ENCODE peak calls at places on chromosomes 3 and 15, in four cellular contexts. One of them, this sample, is unnamed.

GRCh38 chr3:196274585-196274984 is 12.9 kb downstream of the PCYT1A start:
- DNase-seq in K562: peak
- DNase-seq in HepG2: no peak
- DNase-seq in GM12878: peak
- DNase-seq in this sample: no peak

GRCh38 chr15:44812029-44812517 is 75.7 kb downstream of the TRIM69 start:
- DNase-seq in K562: no peak
- DNase-seq in HepG2: peak
- DNase-seq in GM12878: no peak
- DNase-seq in this sample: no peak

GRCh38 chr15:27490867-27491595 is 520.0 kb downstream of the GABRG3 start:
- DNase-seq in K562: no peak
- DNase-seq in HepG2: no peak
- DNase-seq in GM12878: no peak
- DNase-seq in this sample: no peak

GRCh38 chr15:32730677-32731654 is 13.2 kb downstream of the GREM1 start:
- DNase-seq in K562: peak
- DNase-seq in HepG2: peak
- DNase-seq in GM12878: no peak
- DNase-seq in this sample: peak

GRCh38 chr3:192901435-192901834 is 16.2 kb downstream of the MB21D2 start:
- DNase-seq in K562: no peak
- DNase-seq in HepG2: no peak
- DNase-seq in GM12878: no peak
- DNase-seq in this sample: no peak

GRCh38 chr15:81001180-81002003 is 669 bp downstream of the TLNRD1 start:
- DNase-seq in K562: peak
- DNase-seq in HepG2: no peak
- DNase-seq in GM12878: no peak
- DNase-seq in this sample: peak

GRCh38 chr15:91908401-91908800 is 54.9 kb downstream of the SLCO3A1 start:
- DNase-seq in K562: no peak
- DNase-seq in HepG2: no peak
- DNase-seq in GM12878: no peak
- DNase-seq in this sample: no peak

GRCh38 chr3:37383323-37383722 is 208.9 kb upstream of the LRRFIP2 start:
- DNase-seq in K562: no peak
- DNase-seq in HepG2: no peak
- DNase-seq in GM12878: no peak
- DNase-seq in this sample: no peak

GRCh38 chr15:90648137-90649070 is 68.7 kb upstream of the BLM start:
- DNase-seq in K562: peak
- DNase-seq in HepG2: peak
- DNase-seq in GM12878: no peak
- DNase-seq in this sample: peak

GRCh38 chr15:67823371-67824156 is 1.7 kb upstream of the SKOR1 start:
- DNase-seq in K562: peak
- DNase-seq in HepG2: no peak
- DNase-seq in GM12878: no peak
- DNase-seq in this sample: no peak

GRCh38 chr3:171267089-171267488 is 193.1 kb downstream of the TNIK start:
- DNase-seq in K562: no peak
- DNase-seq in HepG2: no peak
- DNase-seq in GM12878: no peak
- DNase-seq in this sample: no peak

GRCh38 chr3:197750863-197751737 is 1.4 kb downstream of the FYTTD1 start:
- DNase-seq in K562: no peak
- DNase-seq in HepG2: no peak
- DNase-seq in GM12878: no peak
- DNase-seq in this sample: no peak

GRCh38 chr3:102182162-102182561 is 252.7 kb upstream of the ZPLD1 start:
- DNase-seq in K562: no peak
- DNase-seq in HepG2: no peak
- DNase-seq in GM12878: no peak
- DNase-seq in this sample: no peak

GRCh38 chr3:157438371-157438735 is 1.7 kb downstream of the PTX3 start:
- DNase-seq in K562: no peak
- DNase-seq in HepG2: no peak
- DNase-seq in GM12878: no peak
- DNase-seq in this sample: peak

GRCh38 chr3:149657458-149657795 is 398 bp downstream of the WWTR1 start:
- DNase-seq in K562: no peak
- DNase-seq in HepG2: no peak
- DNase-seq in GM12878: no peak
- DNase-seq in this sample: no peak

GRCh38 chr3:168989396-168989795 is 674.1 kb downstream of the MECOM start:
- DNase-seq in K562: no peak
- DNase-seq in HepG2: no peak
- DNase-seq in GM12878: no peak
- DNase-seq in this sample: no peak

DNA sequence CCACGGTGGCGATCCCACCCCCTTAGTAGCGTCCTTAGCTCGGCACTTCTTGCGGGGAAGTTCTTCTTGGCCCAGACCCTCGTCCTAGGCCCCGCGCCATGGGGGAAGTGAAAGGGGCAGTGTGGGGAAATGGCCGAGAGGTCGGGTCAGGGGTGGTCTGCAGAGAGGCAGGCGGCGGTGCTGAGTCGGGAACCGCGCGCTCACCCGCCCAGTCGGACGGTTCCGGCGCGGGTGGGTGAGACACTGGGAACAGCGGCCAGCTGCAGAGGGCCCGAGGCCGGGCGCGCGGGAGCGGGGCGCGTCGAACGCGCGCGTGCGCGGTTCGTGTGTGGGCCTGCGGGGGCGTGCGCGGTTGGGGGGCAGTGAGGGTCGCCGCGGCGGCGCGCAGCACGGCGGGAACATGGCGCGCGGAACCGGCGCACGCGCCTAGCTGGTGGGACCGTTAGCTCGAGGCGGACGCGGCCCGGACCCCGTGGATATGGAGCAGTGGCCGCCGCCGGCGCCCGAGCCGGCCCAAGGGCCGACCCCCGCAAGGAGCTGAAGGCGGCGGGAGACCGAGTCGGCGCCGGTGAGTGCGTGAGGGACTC is 246.9 kb downstream of the GOLGA6L6 start:
- DNase-seq in K562: no peak
- DNase-seq in HepG2: no peak
- DNase-seq in GM12878: no peak
- DNase-seq in this sample: no peak
- TF ChIP-seq CREM in K562: no peak
- TF ChIP-seq CREM in HepG2: no peak
- TF ChIP-seq CREM in GM12878: no peak
- TF ChIP-seq CREM in this sample: no peak

DNA sequence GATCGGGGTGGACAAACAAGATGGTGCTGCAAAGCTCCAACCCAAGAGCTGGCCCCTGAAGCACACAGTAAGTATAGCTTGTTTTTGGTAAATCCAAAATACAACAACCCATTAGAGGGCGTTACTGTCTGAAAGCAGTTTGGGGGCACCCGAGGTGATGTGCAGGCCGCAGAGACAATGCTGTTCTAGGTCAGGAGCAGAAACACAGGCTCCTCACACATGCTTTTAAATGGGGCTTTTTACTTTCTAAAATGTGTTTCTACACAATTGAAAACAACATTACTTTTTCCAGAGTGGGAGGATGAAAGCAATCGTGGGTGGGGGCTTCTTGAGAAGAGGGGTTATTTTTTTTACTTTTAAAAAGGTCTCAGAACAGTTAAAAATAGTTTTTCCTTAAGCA is 1029.3 kb upstream of the CFAP20DC start:
- DNase-seq in K562: no peak
- DNase-seq in HepG2: no peak
- DNase-seq in GM12878: no peak
- DNase-seq in this sample: peak
- TF ChIP-seq CTCF in K562: no peak
- TF ChIP-seq CTCF in HepG2: no peak
- TF ChIP-seq CTCF in GM12878: no peak
- TF ChIP-seq CTCF in this sample: no peak

DNA sequence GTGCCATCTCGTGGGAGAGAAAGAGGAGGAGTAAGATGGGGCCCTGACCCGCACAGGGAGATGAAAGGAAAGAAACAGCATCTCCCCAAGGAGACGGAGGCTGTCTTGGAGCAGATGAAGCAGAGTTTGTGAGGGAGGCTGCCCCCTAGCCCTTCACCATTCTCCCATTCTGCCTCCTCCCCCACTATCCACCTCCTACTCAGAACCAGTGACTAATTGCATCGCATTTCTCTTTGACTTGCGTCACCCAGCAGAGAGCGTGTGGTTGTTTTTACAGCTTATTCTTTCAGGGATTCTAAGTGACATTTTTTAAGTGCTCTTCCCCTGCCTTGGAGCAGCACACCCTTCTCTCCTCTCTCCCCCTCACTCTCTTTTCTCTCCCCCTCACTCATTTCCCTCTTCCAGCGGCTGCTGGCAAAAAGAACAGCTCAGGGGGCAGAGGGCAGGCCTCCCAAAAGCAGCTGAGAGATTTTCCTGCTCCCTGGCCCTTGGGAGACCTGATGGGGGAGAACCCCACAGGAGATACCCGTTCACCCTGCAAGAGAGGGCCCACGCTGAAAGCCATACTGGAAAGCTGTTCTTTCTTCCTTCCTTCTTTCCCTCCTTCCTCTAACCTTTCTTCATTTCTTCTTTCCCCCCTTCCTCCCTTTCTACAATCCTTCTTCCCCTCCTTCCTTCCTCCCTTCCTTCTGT is 91.8 kb downstream of the MRPL46 start:
- DNase-seq in K562: no peak
- DNase-seq in HepG2: no peak
- DNase-seq in GM12878: no peak
- DNase-seq in this sample: no peak
- TF ChIP-seq CREM in K562: no peak
- TF ChIP-seq CREM in HepG2: no peak
- TF ChIP-seq CREM in GM12878: no peak
- TF ChIP-seq CREM in this sample: no peak

DNA sequence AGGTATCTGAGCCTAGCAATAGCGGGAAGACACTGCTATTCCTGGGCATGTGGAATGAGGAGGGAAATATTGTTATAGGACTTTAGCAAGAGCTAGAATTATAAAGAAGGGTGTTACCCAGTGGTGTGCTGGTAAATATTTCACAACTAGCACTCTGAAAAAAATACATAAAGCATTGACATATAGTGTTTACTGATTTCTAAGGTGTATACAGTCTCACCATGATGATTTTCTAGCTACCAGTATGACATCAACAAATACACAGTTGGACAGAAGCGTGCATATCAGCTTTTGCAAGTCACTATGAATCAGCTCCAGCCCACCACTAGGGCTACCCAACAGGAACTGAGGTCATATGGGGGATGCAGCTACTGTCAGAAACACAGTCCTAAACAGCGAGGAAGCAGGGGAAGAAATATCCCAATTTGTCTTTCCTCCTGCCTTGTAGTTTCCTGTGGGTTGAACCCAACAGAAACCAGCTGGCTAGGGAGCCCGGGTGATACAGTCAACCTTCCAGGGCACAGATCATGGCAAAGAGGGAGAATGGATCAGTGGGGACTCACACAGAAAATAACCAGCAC is 39.6 kb downstream of the HGD start:
- DNase-seq in K562: peak
- DNase-seq in HepG2: no peak
- DNase-seq in GM12878: no peak
- DNase-seq in this sample: no peak
- TF ChIP-seq CTCF in K562: no peak
- TF ChIP-seq CTCF in HepG2: no peak
- TF ChIP-seq CTCF in GM12878: no peak
- TF ChIP-seq CTCF in this sample: no peak

DNA sequence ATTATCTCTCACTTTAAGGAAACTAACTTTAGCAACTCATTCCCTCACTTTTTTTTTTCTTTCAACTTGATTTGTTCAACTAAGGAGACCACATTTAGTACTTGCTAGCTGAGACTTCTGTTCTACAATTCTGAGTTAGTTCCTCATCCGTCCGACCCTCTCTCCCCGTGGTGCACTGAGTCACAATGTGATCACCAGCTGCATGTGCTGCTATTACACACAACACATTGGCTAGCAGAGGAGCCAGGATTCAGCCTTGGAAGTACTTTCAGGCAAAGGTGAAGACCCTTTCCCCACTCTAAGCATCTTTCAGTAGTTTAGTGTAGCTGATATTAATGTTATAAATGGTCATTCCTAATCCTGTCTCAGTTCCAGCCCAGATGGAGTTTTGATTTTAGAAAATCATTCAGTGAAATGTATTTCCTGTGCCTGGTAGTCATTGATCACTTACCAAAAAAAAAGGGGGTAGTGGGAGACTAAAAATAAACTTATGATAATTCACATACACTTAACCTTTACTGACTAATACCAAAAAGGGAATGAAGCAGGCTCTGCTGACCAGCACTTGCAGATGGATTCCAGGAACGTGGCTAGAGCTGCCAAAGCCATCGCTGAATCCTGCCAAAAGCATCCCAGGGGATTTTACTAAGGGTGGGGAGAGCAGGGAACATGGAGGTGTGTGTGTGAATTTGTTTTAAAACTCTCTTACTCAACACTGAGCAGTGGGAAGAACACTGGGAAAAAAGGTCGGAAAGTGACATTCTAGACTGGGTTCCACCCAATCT is 424.8 kb downstream of the LPP start:
- DNase-seq in K562: no peak
- DNase-seq in HepG2: no peak
- DNase-seq in GM12878: no peak
- DNase-seq in this sample: no peak
- TF ChIP-seq CREM in K562: no peak
- TF ChIP-seq CREM in HepG2: no peak
- TF ChIP-seq CREM in GM12878: no peak
- TF ChIP-seq CREM in this sample: no peak

GRCh38 chr3:12135029-12135634 is 23.6 kb downstream of the TIMP4 start:
- DNase-seq in K562: peak
- DNase-seq in HepG2: peak
- DNase-seq in GM12878: no peak
- DNase-seq in this sample: peak

GRCh38 chr3:12139111-12139511 is 19.6 kb downstream of the TIMP4 start:
- DNase-seq in K562: no peak
- DNase-seq in HepG2: peak
- DNase-seq in GM12878: no peak
- DNase-seq in this sample: peak

GRCh38 chr3:12141350-12141749 is 17.4 kb downstream of the TIMP4 start:
- DNase-seq in K562: no peak
- DNase-seq in HepG2: no peak
- DNase-seq in GM12878: no peak
- DNase-seq in this sample: no peak

GRCh38 chr3:12136371-12136770 is 22.3 kb downstream of the TIMP4 start:
- DNase-seq in K562: no peak
- DNase-seq in HepG2: no peak
- DNase-seq in GM12878: no peak
- DNase-seq in this sample: no peak

DNA sequence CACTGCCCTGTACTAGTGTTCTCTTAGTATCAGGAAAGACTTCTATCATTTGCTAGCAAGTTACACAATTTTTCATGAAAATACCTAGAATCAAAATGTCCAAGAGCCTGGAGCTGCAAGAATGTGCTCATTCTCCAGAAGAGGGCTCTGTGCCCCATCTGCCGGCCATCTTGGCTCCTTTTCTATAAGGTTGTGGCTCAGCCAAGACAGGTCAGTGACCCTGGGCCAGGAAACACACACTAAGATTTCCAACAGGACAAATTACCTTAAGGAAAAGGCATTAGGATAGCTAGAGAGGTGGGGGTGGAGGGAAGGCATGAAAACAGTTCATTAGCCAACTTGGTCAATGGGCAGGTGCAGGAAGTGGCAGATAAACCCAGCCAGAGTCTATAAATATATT is 20.7 kb downstream of the TIMP4 start:
- DNase-seq in K562: peak
- DNase-seq in HepG2: no peak
- DNase-seq in GM12878: no peak
- DNase-seq in this sample: peak
- TF ChIP-seq CTCF in K562: peak
- TF ChIP-seq CTCF in HepG2: peak
- TF ChIP-seq CTCF in GM12878: peak
- TF ChIP-seq CTCF in this sample: no peak

GRCh38 chr15:31361764-31362120 is 35.1 kb downstream of the KLF13 start:
- DNase-seq in K562: no peak
- DNase-seq in HepG2: no peak
- DNase-seq in GM12878: no peak
- DNase-seq in this sample: no peak
- TF ChIP-seq CREM in K562: no peak
- TF ChIP-seq CREM in HepG2: no peak
- TF ChIP-seq CREM in GM12878: no peak
- TF ChIP-seq CREM in this sample: no peak

This sample was measured in WTC11.